ENCODE peak calls at places on chromosomes 11 and 22, in four cellular contexts. H is right lobe of liver, D is body of pancreas, G is bronchial epithelial cell. E is an unnamed sample. For H3K36me3, the result is how much of the 10 kb centered on the place peaks cover.

GRCh38 chr11:57255618-57256017 is 18.6 kb upstream of the APLNR start:
- DNase-seq in H (no peak), D (no peak), G (peak), E (no peak)

GRCh38 chr11:76577199-76577920 is 93.2 kb downstream of the LRRC32 start:
- DNase-seq in H (no peak), G (peak), D (no peak), E (no peak)

GRCh38 chr11:84824624-84825023 is 802.5 kb downstream of the DLG2 start:
- DNase-seq in D (no peak), H (no peak), G (no peak), E (no peak)

GRCh38 chr11:80958414-80958813 is 1517.6 kb upstream of the TENM4 start:
- DNase-seq in G (peak), H (no peak), D (no peak), E (no peak)

GRCh38 chr11:110336054-110336453 is 39.6 kb upstream of the RDX start:
- DNase-seq in G (no peak), D (no peak), H (no peak), E (no peak)

GRCh38 chr11:11215944-11216343 is 137.1 kb downstream of the CSNK2A3 start:
- DNase-seq in D (no peak), H (no peak), G (no peak), E (no peak)

GRCh38 chr11:105538531-105538930 is 71.3 kb upstream of the GRIA4 start:
- DNase-seq in G (no peak), D (no peak), H (no peak), E (no peak)

GRCh38 chr11:94666792-94667721 is 99.9 kb downstream of the PIWIL4 start:
- DNase-seq in D (no peak), H (no peak), G (no peak), E (no peak)

GRCh38 chr11:69010964-69011623 is 2.0 kb downstream of the MRGPRF start:
- DNase-seq in G (peak), H (peak), D (peak), E (peak)

GRCh38 chr11:6576471-6577373 is 26.7 kb downstream of the RRP8 start:
- DNase-seq in G (no peak), D (no peak), H (no peak), E (no peak)

GRCh38 chr11:71064183-71064582 is 188.2 kb downstream of the SHANK2 start:
- DNase-seq in D (no peak), H (no peak), G (no peak), E (no peak)

GRCh38 chr11:73649206-73649605 is 2.8 kb downstream of the PLEKHB1 start:
- DNase-seq in H (no peak), D (no peak), G (no peak), E (no peak)

GRCh38 chr11:3609416-3610265 is 32.2 kb downstream of the ART5 start:
- DNase-seq in D (no peak), G (peak), H (no peak), E (no peak)

GRCh38 chr22:30045901-30046715 is 34.2 kb upstream of the HORMAD2 start:
- DNase-seq in G (no peak), H (no peak), D (no peak), E (no peak)

GRCh38 chr11:73152861-73153483 is 10.9 kb upstream of the FCHSD2 start:
- DNase-seq in G (no peak), H (no peak), D (no peak), E (no peak)

GRCh38 chr11:69354545-69354897 is 60.6 kb downstream of the MYEOV start:
- DNase-seq in H (no peak), D (no peak), G (no peak), E (no peak)

GRCh38 chr22:37233751-37234631 is 10.1 kb downstream of the RAC2 start:
- DNase-seq in G (no peak), H (peak), D (no peak), E (no peak)

DNA sequence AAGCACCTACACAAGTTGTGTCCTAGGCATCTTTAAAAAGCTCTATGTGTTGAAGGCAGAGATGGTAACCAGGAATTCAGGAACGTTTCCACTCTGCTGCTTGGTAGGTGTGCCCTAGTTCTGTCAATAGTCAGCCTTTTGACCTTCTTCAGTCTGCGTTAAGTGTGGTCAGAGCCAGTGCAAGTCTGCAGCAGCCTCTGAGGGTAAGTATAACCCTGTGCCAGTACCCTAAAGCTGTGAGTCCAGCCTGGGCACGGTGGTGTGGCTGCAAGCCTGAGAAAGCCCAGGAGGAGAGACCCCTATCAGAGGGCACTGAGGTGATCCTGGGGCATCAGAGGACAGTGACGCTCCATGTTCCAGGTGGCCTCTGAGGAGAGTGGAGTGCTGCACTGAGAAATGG is 76.8 kb upstream of the ADORA2A start:
- DNase-seq in H (no peak), D (no peak), G (no peak), E (no peak)
- H3K36me3 ChIP-seq in H (under half), D (under half), G (under half), E (under half)

GRCh38 chr11:65529475-65530156 is 4.7 kb downstream of the SCYL1 start:
- DNase-seq in G (no peak), H (peak), D (no peak), E (no peak)

GRCh38 chr11:65526744-65527143 is 1.9 kb downstream of the SCYL1 start:
- DNase-seq in G (no peak), D (no peak), H (no peak), E (no peak)

GRCh38 chr11:65525659-65526480 is 987 bp downstream of the SCYL1 start:
- DNase-seq in G (no peak), H (no peak), D (no peak), E (no peak)

GRCh38 chr11:65530157-65530496 is 5.2 kb downstream of the SCYL1 start:
- DNase-seq in G (no peak), D (no peak), H (no peak), E (no peak)

DNA sequence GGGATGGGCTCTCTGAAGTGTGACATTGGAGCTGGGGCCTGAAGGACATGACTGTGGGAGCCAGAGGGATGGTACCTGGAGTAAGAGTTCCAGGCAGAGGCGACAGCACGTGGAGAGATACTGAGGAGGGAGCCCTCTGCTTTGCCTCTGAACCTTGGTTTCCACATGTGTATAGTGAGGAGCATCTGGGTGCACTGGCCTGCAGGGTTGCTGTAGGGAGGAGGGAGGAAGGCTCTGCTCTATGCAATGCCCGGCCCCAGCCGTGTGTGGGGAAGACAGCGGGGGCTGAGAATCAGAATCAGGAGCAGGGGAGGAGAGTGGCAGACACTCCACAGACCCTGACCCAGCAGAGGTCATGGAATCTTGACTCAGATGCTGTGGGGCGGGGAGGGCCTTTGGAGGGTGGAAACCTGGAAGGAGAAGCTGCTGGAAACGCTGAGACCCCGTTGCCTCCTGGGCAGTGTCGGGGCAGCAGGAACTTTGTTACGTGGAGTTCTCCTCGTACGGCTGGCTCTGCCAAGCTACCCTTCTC is 4.0 kb downstream of the SCYL1 start:
- DNase-seq in H (no peak), G (no peak), D (no peak), E (no peak)
- H3K36me3 ChIP-seq in H (under half), G (under half), D (under half), E (under half)

DNA sequence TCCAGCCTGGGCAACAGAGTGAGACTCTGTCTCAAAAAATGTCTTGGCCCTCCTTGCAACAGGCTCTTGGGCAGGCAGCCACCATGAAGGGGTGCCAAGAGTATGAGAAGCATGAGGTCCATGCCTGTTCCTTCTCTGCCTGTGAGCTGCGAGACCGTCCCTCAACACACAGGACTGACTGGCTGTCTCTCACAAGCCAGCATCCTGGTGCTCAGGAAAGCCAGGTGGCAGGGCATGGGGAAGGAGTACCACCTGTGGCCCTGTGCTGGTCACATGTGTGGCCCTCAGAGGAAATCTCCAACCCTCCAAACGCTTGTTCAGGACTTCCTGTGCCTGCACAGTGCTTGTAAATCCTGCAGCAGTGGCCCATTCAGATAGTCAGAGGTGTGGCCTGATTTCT is 83.2 kb downstream of the ATXN10 start:
- DNase-seq in H (no peak), G (no peak), D (no peak), E (no peak)
- H3K36me3 ChIP-seq in H (under half), G (under half), D (under half), E (under half)

GRCh38 chr11:114077482-114078305 is 18.2 kb downstream of the ZBTB16 start:
- DNase-seq in G (no peak), D (no peak), H (no peak), E (no peak)
- H3K36me3 ChIP-seq in G (under half), D (under half), H (under half), E (under half)

DNA sequence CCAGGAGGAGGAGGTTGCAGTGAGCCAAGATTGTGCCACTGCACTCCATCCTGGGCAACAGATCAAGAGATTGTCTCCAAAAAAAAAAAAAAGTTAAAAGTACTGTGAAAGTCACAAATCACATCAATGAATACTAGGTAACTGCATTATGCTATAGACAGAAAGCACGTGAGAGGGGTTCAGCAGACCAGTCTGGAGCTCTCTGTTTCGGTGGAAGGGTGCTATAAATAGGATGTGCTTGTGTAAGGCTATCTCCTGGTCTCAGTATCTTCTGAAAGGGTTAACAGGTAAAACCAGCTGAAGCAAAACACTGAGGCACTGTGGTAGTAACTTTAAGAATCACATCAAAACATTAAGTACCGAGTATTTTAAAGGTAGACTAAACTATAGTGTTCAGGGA is 43.4 kb downstream of the EIF4ENIF1 start:
- DNase-seq in G (no peak), H (no peak), D (no peak), E (no peak)
- H3K36me3 ChIP-seq in G (under half), H (under half), D (under half), E (under half)

GRCh38 chr11:108324587-108324986 is 101.7 kb downstream of the ATM start:
- DNase-seq in G (peak), D (no peak), H (no peak), E (no peak)

GRCh38 chr11:108319541-108320145 is 96.8 kb downstream of the ATM start:
- DNase-seq in D (no peak), H (no peak), G (peak), E (no peak)

DNA sequence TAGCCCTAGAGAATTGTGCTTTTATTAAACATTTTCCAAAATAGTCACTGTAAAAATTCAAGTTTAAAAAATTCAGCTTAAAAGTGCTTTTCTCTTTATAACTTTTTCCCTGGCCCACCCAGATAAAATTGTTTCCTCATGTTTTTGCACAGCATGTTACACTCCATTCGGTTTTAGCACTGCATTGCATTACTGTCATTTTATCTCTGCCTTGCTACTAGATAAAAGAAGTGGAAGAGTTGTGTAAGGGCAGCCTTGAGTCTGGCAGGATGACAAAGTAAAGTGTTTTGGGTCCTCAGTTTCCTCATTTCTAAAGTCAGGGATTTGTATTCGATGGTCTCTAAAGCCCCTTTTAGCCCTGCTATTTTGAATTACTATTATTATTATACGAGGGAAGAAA is 99.8 kb downstream of the ATM start:
- DNase-seq in D (no peak), H (no peak), G (no peak), E (no peak)
- H3K36me3 ChIP-seq in D (under half), H (under half), G (under half), E (under half)

GRCh38 chr11:67431346-67432249 is 3.3 kb downstream of the RPS6KB2 start:
- DNase-seq in D (no peak), H (no peak), G (no peak), E (no peak)
- H3K36me3 ChIP-seq in D (under half), H (under half), G (under half), E (under half)

E was measured in lung.